ENCODE peak calls at places on chromosomes 5 and 9, in eight cellular contexts. U is T-helper 2 cell, I is left cardiac atrium, X is NT2/D1, F is G401, M is T47D, K is fibroblast of the conjunctiva, A is body of pancreas. G is an unnamed sample.
A peak's percentile ranks its signal among the peaks of the same experiment; 100 is the strongest.

GRCh38 chr5:173972844-173973613 is 15.9 kb upstream of the C5orf47 start:
- DNase-seq in U (peak; percentile 32), I (peak; percentile 84), X (peak; percentile 76), F (peak; percentile 92), M (peak; percentile 89), K (peak; percentile 69), A (peak; percentile 90), G (peak; percentile 86)

GRCh38 chr9:78014776-78015175 is 16.8 kb downstream of the GNAQ start:
- DNase-seq in U (no peak), I (no peak), X (no peak), F (no peak), M (no peak), K (no peak), A (no peak), G (no peak)

GRCh38 chr5:163106098-163106497 is 331.3 kb upstream of the CCNG1 start:
- DNase-seq in U (no peak), I (no peak), X (no peak), F (no peak), M (peak; percentile 25), K (no peak), A (no peak), G (no peak)

GRCh38 chr9:93955356-93956182 is 414 bp upstream of the BARX1 start:
- DNase-seq in U (no peak), I (no peak), X (no peak), F (no peak), M (no peak), K (no peak), A (no peak), G (no peak)

GRCh38 chr9:84504360-84504759 is 163.8 kb upstream of the SLC28A3 start:
- DNase-seq in U (no peak), I (no peak), X (no peak), F (no peak), M (no peak), K (no peak), A (no peak), G (no peak)

GRCh38 chr9:35490910-35491465 is 1.1 kb downstream of the RUSC2 start:
- DNase-seq in U (no peak), I (no peak), X (no peak), F (peak; percentile 53), M (peak; percentile 5), K (no peak), A (no peak), G (no peak)

GRCh38 chr5:1424716-1425115 is 20.5 kb downstream of the SLC6A3 start:
- DNase-seq in U (no peak), I (no peak), X (no peak), F (no peak), M (no peak), K (no peak), A (no peak), G (no peak)

GRCh38 chr5:88772047-88772446 is 110.9 kb downstream of the MEF2C start:
- DNase-seq in U (no peak), I (no peak), X (no peak), F (no peak), M (no peak), K (no peak), A (no peak), G (no peak)

GRCh38 chr5:158751961-158752655 is 347.6 kb downstream of the EBF1 start:
- DNase-seq in U (no peak), I (no peak), X (no peak), F (no peak), M (no peak), K (no peak), A (no peak), G (no peak)

GRCh38 chr9:128340691-128341434 is 536 bp downstream of the SLC27A4 start:
- DNase-seq in U (no peak), I (no peak), X (no peak), F (no peak), M (no peak), K (no peak), A (no peak), G (peak; percentile 27)

GRCh38 chr5:136028782-136029742 is at the start of gene TGFBI:
- DNase-seq in U (no peak), I (peak; percentile 78), X (peak; percentile 39), F (peak; percentile 20), M (peak; percentile 66), K (no peak), A (peak; percentile 69), G (peak; percentile 66)

GRCh38 chr5:132221781-132222648 is 5.6 kb downstream of the P4HA2 start:
- DNase-seq in U (no peak), I (peak; percentile 69), X (no peak), F (peak; percentile 70), M (no peak), K (peak; percentile 93), A (peak; percentile 74), G (no peak)

GRCh38 chr9:126985870-126986498 is 71.4 kb downstream of the RALGPS1 start:
- DNase-seq in U (peak; percentile 38), I (peak; percentile 79), X (no peak), F (peak; percentile 68), M (no peak), K (no peak), A (peak; percentile 74), G (peak; percentile 84)

GRCh38 chr5:2866622-2867372 is 115.3 kb upstream of the IRX2 start:
- DNase-seq in U (no peak), I (no peak), X (no peak), F (peak; percentile 13), M (no peak), K (no peak), A (no peak), G (no peak)

GRCh38 chr9:137989999-137990715 is 112.6 kb downstream of the CACNA1B start:
- DNase-seq in U (no peak), I (no peak), X (peak; percentile 23), F (no peak), M (no peak), K (no peak), A (no peak), G (peak; percentile 13)

GRCh38 chr5:121055586-121055985 is 591.5 kb downstream of the PRR16 start:
- DNase-seq in U (no peak), I (no peak), X (no peak), F (no peak), M (no peak), K (no peak), A (no peak), G (no peak)

GRCh38 chr9:107684224-107684623 is 194.7 kb upstream of the KLF4 start:
- DNase-seq in U (no peak), I (no peak), X (no peak), F (no peak), M (no peak), K (no peak), A (no peak), G (no peak)

GRCh38 chr5:144189800-144190429 is 19.2 kb downstream of the KCTD16 start:
- DNase-seq in U (peak; percentile 17), I (peak; percentile 22), X (no peak), F (no peak), M (no peak), K (no peak), A (no peak), G (peak; percentile 40)

G was measured in stomach.